ENCODE peak calls at places on chromosomes 11 and 22, in nine cellular contexts. P is cerebellar nuclear complex; U is activated naive CD4-positive, alpha-beta T cell treated with Interleukin-2 at 50 U/mL for 16 hours; K is stimulated activated CD8-positive, alpha-beta memory T cell treated with anti-CD3 and anti-CD28 coated beads, Interleukin-2, amount 100 ng/mL, for 48 hours; E is substantia nigra; Q is NCI-H510A; J is left cardiac atrium; R is activated CD8-positive, alpha-beta T cell treated with anti-CD3 and anti-CD28 coated beads for 36 hours; X is brain microvascular endothelial cell. O is an unnamed sample.
A peak's percentile ranks its signal among the peaks of the same experiment; 100 is the strongest.

GRCh38 chr22:49790912-49791311 is 36.8 kb downstream of the BRD1 start:
- DNase-seq in P (no peak), U (no peak), K (no peak), E (no peak), Q (no peak), J (no peak), R (no peak), X (no peak), O (no peak)

GRCh38 chr11:98564881-98565280 is 455.9 kb upstream of the CNTN5 start:
- DNase-seq in P (no peak), U (no peak), K (no peak), E (no peak), Q (no peak), J (no peak), R (no peak), X (no peak), O (no peak)

GRCh38 chr11:120893431-120894206 is 130.3 kb upstream of the TBCEL start:
- DNase-seq in P (no peak), U (no peak), K (no peak), E (no peak), Q (no peak), J (no peak), R (no peak), X (no peak), O (no peak)

GRCh38 chr11:106238704-106239360 is 161.4 kb downstream of the AASDHPPT start:
- DNase-seq in P (no peak), U (no peak), K (no peak), E (no peak), Q (no peak), J (no peak), R (no peak), X (no peak), O (no peak)

GRCh38 chr11:4060182-4060923 is 34.2 kb upstream of the RRM1 start:
- DNase-seq in P (no peak), U (no peak), K (no peak), E (no peak), Q (no peak), J (no peak), R (no peak), X (no peak), O (no peak)

GRCh38 chr22:39311592-39312400 is 7.6 kb downstream of the RPL3 start:
- DNase-seq in P (no peak), U (no peak), K (no peak), E (no peak), Q (no peak), J (no peak), R (peak; percentile 46), X (no peak), O (no peak)

GRCh38 chr11:3927129-3927796 is 71.8 kb downstream of the STIM1 start:
- DNase-seq in P (no peak), U (no peak), K (no peak), E (no peak), Q (no peak), J (no peak), R (no peak), X (no peak), O (no peak)

GRCh38 chr22:46178755-46179505 is 28.6 kb downstream of the PPARA start:
- DNase-seq in P (no peak), U (no peak), K (no peak), E (no peak), Q (no peak), J (no peak), R (no peak), X (no peak), O (no peak)

GRCh38 chr11:130522284-130522961 is 74.0 kb downstream of the ADAMTS15 start:
- DNase-seq in P (no peak), U (no peak), K (no peak), E (no peak), Q (no peak), J (peak; percentile 95), R (no peak), X (peak; percentile 93), O (peak; percentile 92)

GRCh38 chr22:24427500-24428164 is at the start of gene ADORA2A:
- DNase-seq in P (no peak), U (peak; percentile 84), K (peak; percentile 65), E (no peak), Q (no peak), J (no peak), R (peak; percentile 97), X (no peak), O (no peak)

GRCh38 chr22:47610766-47611165 is 848.3 kb downstream of the TBC1D22A start:
- DNase-seq in P (no peak), U (no peak), K (no peak), E (no peak), Q (no peak), J (no peak), R (no peak), X (no peak), O (no peak)

GRCh38 chr11:2099523-2100316 is 39.5 kb downstream of the IGF2 start:
- DNase-seq in P (no peak), U (no peak), K (no peak), E (no peak), Q (no peak), J (no peak), R (no peak), X (no peak), O (no peak)

GRCh38 chr22:19756288-19757128 is 4.1 kb upstream of the TBX1 start:
- DNase-seq in P (no peak), U (peak; percentile 69), K (peak; percentile 40), E (no peak), Q (no peak), J (no peak), R (peak; percentile 71), X (no peak), O (no peak)

GRCh38 chr11:75429902-75430691 is 2.9 kb downstream of the KLHL35 start:
- DNase-seq in P (no peak), U (peak; percentile 74), K (peak; percentile 45), E (no peak), Q (no peak), J (peak; percentile 78), R (peak; percentile 62), X (peak; percentile 27), O (no peak)

GRCh38 chr22:46652081-46652929 is 32.1 kb downstream of the GRAMD4 start:
- DNase-seq in P (no peak), U (no peak), K (no peak), E (no peak), Q (no peak), J (peak; percentile 72), R (peak; percentile 73), X (peak; percentile 48), O (peak; percentile 58)

GRCh38 chr11:21893468-21893867 is 299.4 kb upstream of the ANO5 start:
- DNase-seq in P (no peak), U (no peak), K (no peak), E (no peak), Q (no peak), J (no peak), R (no peak), X (no peak), O (no peak)

GRCh38 chr11:76260296-76260695 is 54.0 kb upstream of the WNT11 start:
- DNase-seq in P (no peak), U (no peak), K (no peak), E (no peak), Q (no peak), J (no peak), R (no peak), X (no peak), O (no peak)

GRCh38 chr11:76203131-76203925 is 3.0 kb downstream of the WNT11 start:
- DNase-seq in P (no peak), U (no peak), K (no peak), E (no peak), Q (no peak), J (no peak), R (no peak), X (no peak), O (no peak)

GRCh38 chr11:25535462-25535861 is 796.5 kb upstream of the ANO3 start:
- DNase-seq in P (no peak), U (no peak), K (no peak), E (no peak), Q (no peak), J (peak; percentile 26), R (no peak), X (no peak), O (no peak)

GRCh38 chr11:116500002-116500832 is 272.6 kb downstream of the BUD13 start:
- DNase-seq in P (no peak), U (no peak), K (no peak), E (no peak), Q (no peak), J (no peak), R (no peak), X (no peak), O (no peak)

GRCh38 chr11:131776211-131776610 is 405.8 kb downstream of the NTM start:
- DNase-seq in P (peak; percentile 66), U (no peak), K (no peak), E (no peak), Q (no peak), J (no peak), R (no peak), X (no peak), O (no peak)